ENCODE peak calls at places on chromosomes 11 and 22, in four cellular contexts. One of them, this sample, is unnamed.

GRCh38 chr11:115676206-115676605 is 172.0 kb upstream of the CADM1 start:
- DNase-seq in fibroblast of pulmonary artery: no peak
- DNase-seq in neural crest cell: no peak
- DNase-seq in HT-29: no peak
- DNase-seq in this sample: no peak

GRCh38 chr11:69685348-69685747 is 10.2 kb upstream of the LTO1 start:
- DNase-seq in fibroblast of pulmonary artery: no peak
- DNase-seq in neural crest cell: no peak
- DNase-seq in HT-29: no peak
- DNase-seq in this sample: no peak

GRCh38 chr11:1442163-1442562 is 44.4 kb downstream of the MOB2 start:
- DNase-seq in fibroblast of pulmonary artery: peak; percentile 27
- DNase-seq in neural crest cell: peak; percentile 23
- DNase-seq in HT-29: no peak
- DNase-seq in this sample: no peak

GRCh38 chr11:11970556-11970955 is 37.9 kb downstream of the DKK3 start:
- DNase-seq in fibroblast of pulmonary artery: no peak
- DNase-seq in neural crest cell: no peak
- DNase-seq in HT-29: no peak
- DNase-seq in this sample: peak; percentile 33

GRCh38 chr11:18498039-18498438 is 28.7 kb downstream of the TSG101 start:
- DNase-seq in fibroblast of pulmonary artery: no peak
- DNase-seq in neural crest cell: no peak
- DNase-seq in HT-29: no peak
- DNase-seq in this sample: no peak

GRCh38 chr11:121723261-121723741 is 270.5 kb upstream of the SORL1-AS1 start:
- DNase-seq in fibroblast of pulmonary artery: peak; percentile 74
- DNase-seq in neural crest cell: no peak
- DNase-seq in HT-29: no peak
- DNase-seq in this sample: no peak

GRCh38 chr22:44965171-44965570 is 44.6 kb downstream of the PHF21B start:
- DNase-seq in fibroblast of pulmonary artery: no peak
- DNase-seq in neural crest cell: no peak
- DNase-seq in HT-29: no peak
- DNase-seq in this sample: no peak

GRCh38 chr22:30245985-30246901 is at the start of gene LIF:
- DNase-seq in fibroblast of pulmonary artery: peak; percentile 74
- DNase-seq in neural crest cell: no peak
- DNase-seq in HT-29: peak; percentile 55
- DNase-seq in this sample: no peak

GRCh38 chr11:2991477-2992233 is 474 bp downstream of the NAP1L4 start:
- DNase-seq in fibroblast of pulmonary artery: peak; percentile 56
- DNase-seq in neural crest cell: no peak
- DNase-seq in HT-29: peak; percentile 63
- DNase-seq in this sample: no peak

GRCh38 chr11:62880231-62880802 is 379 bp upstream of the SLC3A2 start:
- DNase-seq in fibroblast of pulmonary artery: peak; percentile 90
- DNase-seq in neural crest cell: peak; percentile 24
- DNase-seq in HT-29: peak; percentile 53
- DNase-seq in this sample: no peak

GRCh38 chr11:8426076-8426475 is 162.4 kb upstream of the LMO1 start:
- DNase-seq in fibroblast of pulmonary artery: no peak
- DNase-seq in neural crest cell: no peak
- DNase-seq in HT-29: no peak
- DNase-seq in this sample: no peak

GRCh38 chr11:44530413-44531115 is 34.9 kb upstream of the CD82 start:
- DNase-seq in fibroblast of pulmonary artery: peak; percentile 63
- DNase-seq in neural crest cell: no peak
- DNase-seq in HT-29: no peak
- DNase-seq in this sample: no peak

GRCh38 chr11:62933775-62934495 is 12.8 kb upstream of the CHRM1 start:
- DNase-seq in fibroblast of pulmonary artery: no peak
- DNase-seq in neural crest cell: no peak
- DNase-seq in HT-29: no peak
- DNase-seq in this sample: no peak

GRCh38 chr11:33640730-33641371 is 59.8 kb downstream of the C11orf91 start:
- DNase-seq in fibroblast of pulmonary artery: no peak
- DNase-seq in neural crest cell: no peak
- DNase-seq in HT-29: no peak
- DNase-seq in this sample: no peak

GRCh38 chr11:72144807-72145565 is 9.5 kb downstream of the FOLR3 start:
- DNase-seq in fibroblast of pulmonary artery: peak; percentile 44
- DNase-seq in neural crest cell: no peak
- DNase-seq in HT-29: no peak
- DNase-seq in this sample: no peak

GRCh38 chr11:128342511-128343133 is 244.7 kb downstream of the ETS1 start:
- DNase-seq in fibroblast of pulmonary artery: peak; percentile 91
- DNase-seq in neural crest cell: no peak
- DNase-seq in HT-29: peak; percentile 89
- DNase-seq in this sample: peak; percentile 53

GRCh38 chr11:68524213-68524612 is 63.7 kb downstream of the PPP6R3 start:
- DNase-seq in fibroblast of pulmonary artery: peak; percentile 33
- DNase-seq in neural crest cell: no peak
- DNase-seq in HT-29: no peak
- DNase-seq in this sample: no peak

GRCh38 chr22:23754980-23755636 is 883 bp upstream of the VPREB3 start:
- DNase-seq in fibroblast of pulmonary artery: peak; percentile 79
- DNase-seq in neural crest cell: no peak
- DNase-seq in HT-29: no peak
- DNase-seq in this sample: no peak

GRCh38 chr11:77590194-77590591 is 440 bp downstream of the AQP11 start:
- DNase-seq in fibroblast of pulmonary artery: peak; percentile 29
- DNase-seq in neural crest cell: peak; percentile 25
- DNase-seq in HT-29: peak; percentile 79
- DNase-seq in this sample: no peak

GRCh38 chr11:48141475-48142100 is 75.0 kb upstream of the OR4B1 start:
- DNase-seq in fibroblast of pulmonary artery: peak; percentile 44
- DNase-seq in neural crest cell: no peak
- DNase-seq in HT-29: peak; percentile 27
- DNase-seq in this sample: peak; percentile 19

GRCh38 chr22:43276311-43276710 is 66.9 kb downstream of the SCUBE1 start:
- DNase-seq in fibroblast of pulmonary artery: no peak
- DNase-seq in neural crest cell: no peak
- DNase-seq in HT-29: no peak
- DNase-seq in this sample: no peak

GRCh38 chr22:49349181-49349835 is 478.4 kb downstream of the BRD1 start:
- DNase-seq in fibroblast of pulmonary artery: no peak
- DNase-seq in neural crest cell: no peak
- DNase-seq in HT-29: no peak
- DNase-seq in this sample: peak; percentile 20

GRCh38 chr11:74678591-74679512 is 52.4 kb downstream of the CHRDL2 start:
- DNase-seq in fibroblast of pulmonary artery: peak; percentile 73
- DNase-seq in neural crest cell: no peak
- DNase-seq in HT-29: no peak
- DNase-seq in this sample: no peak

GRCh38 chr11:75245356-75246005 is 4.9 kb downstream of the TPBGL start:
- DNase-seq in fibroblast of pulmonary artery: no peak
- DNase-seq in neural crest cell: no peak
- DNase-seq in HT-29: no peak
- DNase-seq in this sample: no peak

GRCh38 chr11:64802370-64803162 is 448 bp downstream of the MAP4K2 start:
- DNase-seq in fibroblast of pulmonary artery: no peak
- DNase-seq in neural crest cell: no peak
- DNase-seq in HT-29: no peak
- DNase-seq in this sample: no peak